ENCODE peak calls at places on chromosomes 13 and 19, in eight cellular contexts. Q, U, V, B, O, T, K and Z are unnamed samples.

GRCh38 chr13:107867701-107868661 is 347.4 kb downstream of the LIG4 start:
- DNase-seq in T (peak; percentile 38), B (no peak), V (no peak), O (no peak), U (no peak), K (no peak), Q (peak; percentile 66), Z (no peak)

GRCh38 chr19:10701955-10702307 is 692 bp downstream of the QTRT1 start:
- DNase-seq in B (no peak), Q (no peak), U (no peak), K (no peak), V (peak; percentile 52), T (no peak), O (no peak), Z (no peak)

GRCh38 chr19:46859637-46860124 is 1.1 kb upstream of the ARHGAP35 start:
- DNase-seq in Q (peak; percentile 76), V (peak; percentile 79), T (no peak), K (no peak), U (peak; percentile 81), B (peak; percentile 78), O (no peak), Z (peak; percentile 92)

GRCh38 chr19:29528350-29528945 is 2.7 kb downstream of the VSTM2B start:
- DNase-seq in K (peak; percentile 62), Q (peak; percentile 74), T (peak; percentile 62), V (peak; percentile 19), O (peak; percentile 12), U (peak; percentile 39), B (peak; percentile 59), Z (peak; percentile 75)

GRCh38 chr13:23554000-23554399 is 16.2 kb upstream of the TNFRSF19 start:
- DNase-seq in B (no peak), Q (no peak), K (no peak), U (no peak), V (no peak), T (no peak), O (peak; percentile 75), Z (no peak)

GRCh38 chr19:3115916-3116602 is 19.8 kb upstream of the GNA15 start:
- DNase-seq in Q (peak; percentile 24), U (no peak), K (no peak), O (no peak), T (no peak), V (no peak), B (no peak), Z (no peak)

GRCh38 chr19:40596608-40597328 is 4.4 kb upstream of the LTBP4 start:
- DNase-seq in O (no peak), K (no peak), B (peak; percentile 78), U (no peak), Q (peak; percentile 65), T (no peak), V (no peak), Z (peak; percentile 80)

GRCh38 chr13:73069206-73069815 is 10.5 kb downstream of the KLF5 start:
- DNase-seq in K (no peak), V (no peak), O (no peak), U (no peak), Q (peak; percentile 73), T (no peak), B (no peak), Z (no peak)

GRCh38 chr19:15862444-15862843 is 35.4 kb downstream of the CYP4F2 start:
- DNase-seq in Q (no peak), B (no peak), K (no peak), T (no peak), O (no peak), V (no peak), U (no peak), Z (no peak)

GRCh38 chr19:16797876-16798275 is 31.3 kb upstream of the SIN3B start:
- DNase-seq in B (no peak), O (no peak), T (no peak), Q (no peak), U (no peak), K (no peak), V (no peak), Z (no peak)

GRCh38 chr13:39148513-39148961 is 110.3 kb downstream of the NHLRC3 start:
- DNase-seq in U (peak; percentile 43), T (no peak), Q (peak; percentile 70), K (no peak), O (peak; percentile 94), V (no peak), B (no peak), Z (no peak)

GRCh38 chr13:39036212-39036611 is 1.7 kb downstream of the PROSER1 start:
- DNase-seq in K (no peak), B (no peak), U (no peak), T (no peak), Q (peak; percentile 55), O (peak; percentile 47), V (peak; percentile 12), Z (no peak)

GRCh38 chr13:58302349-58302748 is 670.8 kb downstream of the PCDH17 start:
- DNase-seq in B (no peak), Q (no peak), K (no peak), T (no peak), U (no peak), V (no peak), O (no peak), Z (no peak)

GRCh38 chr13:98570929-98571372 is 6.0 kb downstream of the STK24 start:
- DNase-seq in T (no peak), B (peak; percentile 35), O (peak; percentile 86), U (no peak), Q (peak; percentile 52), K (peak; percentile 51), V (no peak), Z (no peak)

GRCh38 chr13:101875717-101876393 is 423.4 kb downstream of the ITGBL1 start:
- DNase-seq in Q (peak; percentile 98), O (peak; percentile 81), V (no peak), T (no peak), B (no peak), K (no peak), U (peak; percentile 23), Z (no peak)

GRCh38 chr19:2619076-2619475 is 83.4 kb downstream of the GNG7 start:
- DNase-seq in T (no peak), Q (no peak), K (no peak), V (no peak), O (no peak), U (no peak), B (no peak), Z (no peak)

GRCh38 chr13:90835826-90836225 is 511.7 kb upstream of the MIR17HG start:
- DNase-seq in V (no peak), T (no peak), O (no peak), B (no peak), Q (no peak), K (no peak), U (no peak), Z (no peak)

GRCh38 chr13:108176685-108177274 is 38.6 kb downstream of the LIG4 start:
- DNase-seq in B (no peak), T (no peak), V (peak; percentile 10), Q (peak; percentile 45), O (peak; percentile 35), K (peak; percentile 2), U (peak; percentile 34), Z (no peak)

GRCh38 chr19:11735375-11735774 is 3.4 kb downstream of the ZNF823 start:
- DNase-seq in O (peak; percentile 53), Q (no peak), U (no peak), K (no peak), T (no peak), B (no peak), V (no peak), Z (no peak)

GRCh38 chr13:20782116-20782708 is 8.5 kb upstream of the EEF1AKMT1 start:
- DNase-seq in O (no peak), Q (no peak), T (no peak), B (no peak), K (no peak), V (no peak), U (no peak), Z (no peak)

GRCh38 chr19:4707322-4707721 is 16.3 kb downstream of the DPP9 start:
- DNase-seq in O (no peak), V (no peak), Q (no peak), B (no peak), U (no peak), T (no peak), K (no peak), Z (no peak)